ENCODE peak calls at places on chromosomes 7 and 10, in seven cellular contexts. T is fibroblast of lung; H is CD8-positive, alpha-beta T cell; X is kidney; L is PC-3; N is IMR-90; C is upper lobe of left lung. U is an unnamed sample.
A peak's percentile ranks its signal among the peaks of the same experiment; 100 is the strongest.

GRCh38 chr10:63583397-63583796 is 62.2 kb downstream of the REEP3 start:
- DNase-seq in C (no peak), L (no peak), X (no peak), N (no peak), T (no peak), H (no peak), U (no peak)

GRCh38 chr10:3790858-3791257 is 5.8 kb upstream of the KLF6 start:
- DNase-seq in T (no peak), X (no peak), L (no peak), N (no peak), H (no peak), C (no peak), U (no peak)

GRCh38 chr10:30583778-30584415 is 45.7 kb downstream of the LYZL2 start:
- DNase-seq in T (peak; percentile 68), L (peak; percentile 90), H (no peak), C (no peak), X (peak; percentile 78), N (peak; percentile 77), U (no peak)

GRCh38 chr10:61063035-61063434 is 119.0 kb upstream of the RHOBTB1 start:
- DNase-seq in H (no peak), T (peak; percentile 36), X (no peak), C (no peak), N (no peak), L (peak; percentile 37), U (no peak)

GRCh38 chr10:61903991-61904350 is 2.5 kb downstream of the ARID5B start:
- DNase-seq in L (peak; percentile 97), T (peak; percentile 45), C (no peak), X (no peak), N (peak; percentile 19), H (no peak), U (no peak)

GRCh38 chr7:50729962-50730361 is 52.7 kb downstream of the GRB10 start:
- DNase-seq in H (no peak), L (no peak), T (no peak), C (no peak), X (no peak), N (peak; percentile 58), U (no peak)

GRCh38 chr10:45008524-45009161 is 7.9 kb downstream of the ZNF22 start:
- DNase-seq in C (no peak), N (peak; percentile 89), T (peak; percentile 93), X (no peak), L (peak; percentile 96), H (no peak), U (peak; percentile 57)

GRCh38 chr7:140316165-140316661 is 82.1 kb downstream of the SLC37A3 start:
- DNase-seq in C (no peak), X (peak; percentile 92), T (peak; percentile 62), L (peak; percentile 90), N (peak; percentile 73), H (no peak), U (no peak)

GRCh38 chr7:139482122-139482521 is 1.4 kb downstream of the KLRG2 start:
- DNase-seq in N (no peak), L (no peak), H (no peak), X (no peak), C (no peak), T (no peak), U (no peak)

GRCh38 chr7:43454936-43455518 is 127.9 kb upstream of the STK17A start:
- DNase-seq in C (no peak), L (peak; percentile 66), N (peak; percentile 42), T (peak; percentile 66), X (no peak), H (no peak), U (no peak)

GRCh38 chr7:4753610-4754432 is 21.6 kb upstream of the AP5Z1 start:
- DNase-seq in H (peak; percentile 88), L (peak; percentile 79), N (peak; percentile 34), C (peak; percentile 92), T (peak; percentile 46), X (peak; percentile 90), U (no peak)

GRCh38 chr7:99473315-99473596 is 566 bp downstream of the ZNF789 start:
- DNase-seq in C (no peak), X (no peak), N (peak; percentile 82), H (no peak), T (peak; percentile 82), L (peak; percentile 68), U (no peak)

GRCh38 chr7:909358-910329 is 33.3 kb downstream of the GET4 start:
- DNase-seq in L (peak; percentile 23), N (peak; percentile 15), T (peak; percentile 39), X (peak; percentile 83), C (peak; percentile 89), H (peak; percentile 30), U (no peak)

GRCh38 chr10:3774018-3774813 is 10.8 kb downstream of the KLF6 start:
- DNase-seq in C (no peak), H (no peak), N (peak; percentile 70), X (no peak), L (no peak), T (peak; percentile 70), U (no peak)

GRCh38 chr10:127309609-127310008 is 113.2 kb upstream of the INSYN2A start:
- DNase-seq in N (peak; percentile 43), L (no peak), H (no peak), T (peak; percentile 9), C (no peak), X (no peak), U (no peak)

GRCh38 chr7:137492889-137493288 is 149.4 kb upstream of the PTN start:
- DNase-seq in H (no peak), C (peak; percentile 33), N (no peak), X (peak; percentile 47), T (no peak), L (no peak), U (no peak)

DNA sequence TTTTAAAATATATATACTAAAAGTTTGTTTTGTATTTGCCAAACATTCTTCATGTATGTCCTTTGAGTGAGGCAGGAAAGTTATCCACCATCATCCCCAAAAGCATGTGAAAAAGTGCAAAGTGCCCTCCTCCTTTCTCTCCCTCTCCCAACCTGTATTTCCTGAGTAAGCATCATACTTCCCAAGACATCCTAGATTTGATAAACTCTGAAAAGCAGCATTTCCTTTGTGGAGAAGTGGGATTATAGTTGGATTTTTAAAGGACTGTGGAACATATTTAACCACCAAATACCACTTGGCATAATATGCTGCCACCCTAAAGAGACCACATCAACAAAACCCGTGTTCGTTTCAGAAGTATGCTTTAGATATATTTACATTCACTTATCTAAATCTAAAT is 36.9 kb downstream of the NET1 start:
- DNase-seq in X (no peak), C (no peak), L (no peak), N (no peak), H (no peak), T (no peak), U (no peak)
- H3K4me3 ChIP-seq in X (peak overlapping the region; percentile 99), C (peak overlapping the region; percentile 39), L (peak overlapping the region; percentile 92), N (peak overlapping the region; percentile 13), H (no peak overlapping the region), T (peak overlapping the region; percentile 69), U (no peak overlapping the region)

GRCh38 chr7:158272091-158272490 is 315.5 kb downstream of the PTPRN2 start:
- DNase-seq in X (no peak), C (no peak), T (no peak), H (no peak), N (no peak), L (no peak), U (no peak)
- H3K9me3 ChIP-seq in X (no peaks in the 10 kb centered on the region), C (no peaks in the 10 kb centered on the region), T (no peaks in the 10 kb centered on the region), H (no peaks in the 10 kb centered on the region), N (peaks cover 58% of the 10 kb centered on the region), L (no peaks in the 10 kb centered on the region), U (peaks cover 26% of the 10 kb centered on the region)

GRCh38 chr7:106063039-106063438 is 49.1 kb downstream of the SYPL1 start:
- DNase-seq in L (no peak), H (no peak), X (no peak), C (no peak), T (no peak), N (no peak), U (no peak)
- H3K4me1 ChIP-seq in L (peaks cover 64% of the 10 kb centered on the region), H (peaks cover 8% of the 10 kb centered on the region), X (peaks cover 20% of the 10 kb centered on the region), C (peaks cover 20% of the 10 kb centered on the region), T (peaks cover 8% of the 10 kb centered on the region), N (peaks cover 7% of the 10 kb centered on the region), U (no peaks in the 10 kb centered on the region)

GRCh38 chr7:113247198-113247597 is 128.8 kb upstream of the SMIM30 start:
- DNase-seq in T (no peak), L (peak; percentile 17), C (no peak), N (peak; percentile 16), X (no peak), H (no peak), U (no peak)

DNA sequence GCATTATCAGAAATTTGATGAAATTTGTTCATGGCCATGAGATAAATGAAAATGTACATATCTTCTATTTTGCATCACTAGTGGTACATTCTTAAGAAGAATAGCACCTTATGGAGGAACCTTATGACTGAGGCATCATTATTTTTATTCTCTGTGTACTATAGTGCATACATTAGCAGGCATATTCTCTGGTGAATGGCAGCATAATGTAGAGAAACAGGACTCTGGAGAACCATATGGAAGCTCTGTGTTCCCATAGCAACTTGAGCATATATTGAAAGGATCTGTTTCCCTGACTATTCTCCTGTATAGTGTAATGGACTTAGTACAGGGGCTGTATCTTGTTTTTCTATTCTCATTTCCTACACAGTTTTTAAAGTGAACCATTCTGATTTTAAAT is 128.3 kb upstream of the SMIM30 start:
- DNase-seq in L (no peak), H (no peak), X (no peak), N (no peak), T (no peak), C (no peak), U (no peak)
- H3K4me3 ChIP-seq in L (no peak overlapping the region), H (no peak overlapping the region), X (no peak overlapping the region), N (no peak overlapping the region), T (no peak overlapping the region), C (no peak overlapping the region), U (no peak overlapping the region)

GRCh38 chr7:21640150-21640549 is 97.3 kb downstream of the DNAH11 start:
- DNase-seq in N (no peak), L (peak; percentile 47), X (no peak), C (no peak), T (no peak), H (no peak), U (no peak)
- H3K9me3 ChIP-seq in N (no peaks in the 10 kb centered on the region), L (no peaks in the 10 kb centered on the region), X (no peaks in the 10 kb centered on the region), C (no peaks in the 10 kb centered on the region), T (no peaks in the 10 kb centered on the region), H (no peaks in the 10 kb centered on the region), U (no peaks in the 10 kb centered on the region)